ENCODE peak calls at places on chromosome 15, in nine cellular contexts. A is ovary, M is IMR-90, W is adrenal gland, Z is A549, L is Peyer's patch, X is heart left ventricle, I is tibial nerve, Q is body of pancreas. B is an unnamed sample.
A peak's percentile ranks its signal among the peaks of the same experiment; 100 is the strongest.

GRCh38 chr15:70362350-70362749 is 264.6 kb upstream of the TLE3 start:
- DNase-seq in W (no peak), I (no peak), M (no peak), Q (no peak), A (no peak), Z (no peak), L (no peak), X (no peak), B (no peak)

GRCh38 chr15:85646538-85647091 is 148.1 kb downstream of the KLHL25 start:
- DNase-seq in M (peak; percentile 93), Z (no peak), I (no peak), L (no peak), A (no peak), X (no peak), Q (no peak), W (no peak), B (no peak)

GRCh38 chr15:93955197-93955596 is 276.2 kb upstream of the MCTP2 start:
- DNase-seq in W (no peak), M (no peak), Z (no peak), L (no peak), Q (no peak), I (no peak), A (no peak), X (no peak), B (no peak)

GRCh38 chr15:97989330-97989729 is 28.8 kb downstream of the ARRDC4 start:
- DNase-seq in W (no peak), Q (no peak), L (no peak), Z (no peak), X (no peak), I (no peak), A (no peak), M (no peak), B (no peak)

GRCh38 chr15:98943609-98944111 is 63.9 kb downstream of the PGPEP1L start:
- DNase-seq in Z (no peak), M (peak; percentile 65), Q (no peak), L (no peak), A (no peak), I (peak; percentile 25), W (no peak), X (no peak), B (peak; percentile 64)

GRCh38 chr15:45703670-45704328 is 69.0 kb downstream of the SQOR start:
- DNase-seq in X (no peak), A (no peak), M (no peak), I (no peak), L (no peak), Z (no peak), Q (no peak), W (no peak), B (no peak)

GRCh38 chr15:82647045-82647834 is at the start of gene CPEB1:
- DNase-seq in Z (peak; percentile 66), X (peak; percentile 72), I (peak; percentile 22), L (no peak), Q (peak; percentile 43), M (peak; percentile 30), W (peak; percentile 70), A (peak; percentile 86), B (peak; percentile 68)

GRCh38 chr15:39200586-39200985 is 380.3 kb upstream of the THBS1 start:
- DNase-seq in X (no peak), W (no peak), A (no peak), L (no peak), M (no peak), Z (no peak), I (no peak), Q (no peak), B (no peak)

GRCh38 chr15:86044981-86045380 is 34.7 kb upstream of the AGBL1 start:
- DNase-seq in Q (no peak), M (no peak), W (no peak), L (no peak), I (no peak), A (no peak), X (no peak), Z (no peak), B (no peak)

GRCh38 chr15:84880822-84881519 is 3.5 kb upstream of the SLC28A1 start:
- DNase-seq in W (no peak), Z (no peak), M (no peak), X (no peak), I (no peak), L (no peak), Q (no peak), A (no peak), B (no peak)

GRCh38 chr15:76903251-76903681 is 1.9 kb downstream of the SCAPER start:
- DNase-seq in L (no peak), M (peak; percentile 78), X (no peak), Q (no peak), I (no peak), W (no peak), Z (peak; percentile 66), A (no peak), B (no peak)

GRCh38 chr15:76904461-76905012 is 603 bp downstream of the SCAPER start:
- DNase-seq in L (peak; percentile 44), A (peak; percentile 28), Q (peak; percentile 29), M (peak; percentile 16), Z (peak; percentile 49), W (peak; percentile 35), X (no peak), I (peak; percentile 40), B (no peak)

GRCh38 chr15:76905855-76906254 is 715 bp upstream of the SCAPER start:
- DNase-seq in W (no peak), A (peak; percentile 22), Q (no peak), M (no peak), X (no peak), Z (no peak), I (no peak), L (no peak), B (no peak)

GRCh38 chr15:76901965-76902364 is 3.2 kb downstream of the SCAPER start:
- DNase-seq in L (no peak), A (no peak), Z (no peak), Q (no peak), X (no peak), I (no peak), W (no peak), M (no peak), B (no peak)

GRCh38 chr15:76905013-76905839 is at the start of gene SCAPER:
- DNase-seq in M (peak; percentile 82), L (peak; percentile 93), X (peak; percentile 97), Z (peak; percentile 91), A (peak; percentile 93), I (peak; percentile 85), Q (peak; percentile 93), W (peak; percentile 95), B (peak; percentile 93)
- TF ChIP-seq POLR2A in M (peak; percentile 44), L (peak; percentile 48), X (peak; percentile 16), Z (peak; percentile 41), A (peak; percentile 74), I (peak; percentile 62), Q (peak; percentile 50), W (peak; percentile 81), B (peak; percentile 87)

GRCh38 chr15:89860446-89860845 is 33.3 kb downstream of the AP3S2 start:
- DNase-seq in Z (no peak), Q (no peak), I (no peak), A (no peak), L (no peak), W (no peak), X (no peak), M (no peak), B (no peak)

GRCh38 chr15:89858661-89859458 is 34.9 kb downstream of the AP3S2 start:
- DNase-seq in W (no peak), Z (no peak), I (no peak), L (no peak), Q (no peak), A (no peak), M (no peak), X (no peak), B (no peak)

GRCh38 chr15:89860851-89861360 is 32.9 kb downstream of the AP3S2 start:
- DNase-seq in L (no peak), M (no peak), I (no peak), Z (no peak), X (no peak), A (no peak), Q (no peak), W (no peak), B (no peak)

GRCh38 chr15:89864958-89865739 is 28.6 kb downstream of the AP3S2 start:
- DNase-seq in X (no peak), W (no peak), Z (no peak), A (no peak), I (no peak), L (no peak), Q (no peak), M (no peak), B (no peak)

DNA sequence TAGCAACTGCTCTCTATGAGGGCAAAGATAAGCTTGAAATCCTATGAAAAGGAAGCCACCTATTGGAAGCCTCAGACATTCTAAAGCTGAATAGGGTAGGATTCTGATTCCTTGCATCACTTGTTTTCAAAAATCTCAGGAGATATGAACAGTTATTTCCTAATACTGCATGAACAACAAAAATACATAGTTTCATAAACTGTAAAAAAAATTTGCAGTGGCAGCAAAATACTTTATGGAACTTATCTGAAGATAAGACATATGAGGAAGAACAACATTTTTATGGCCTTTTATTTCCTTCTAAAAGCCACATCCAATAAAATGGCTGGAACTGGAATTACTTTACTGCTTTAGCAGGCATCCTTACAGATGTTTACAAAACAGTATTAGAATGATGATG is 29.9 kb downstream of the AP3S2 start:
- DNase-seq in W (no peak), Q (no peak), I (no peak), M (no peak), Z (no peak), X (no peak), L (no peak), A (no peak), B (no peak)
- TF ChIP-seq CTCF in W (no peak), Q (no peak), I (no peak), M (no peak), Z (no peak), X (no peak), L (no peak), A (no peak), B (no peak)

DNA sequence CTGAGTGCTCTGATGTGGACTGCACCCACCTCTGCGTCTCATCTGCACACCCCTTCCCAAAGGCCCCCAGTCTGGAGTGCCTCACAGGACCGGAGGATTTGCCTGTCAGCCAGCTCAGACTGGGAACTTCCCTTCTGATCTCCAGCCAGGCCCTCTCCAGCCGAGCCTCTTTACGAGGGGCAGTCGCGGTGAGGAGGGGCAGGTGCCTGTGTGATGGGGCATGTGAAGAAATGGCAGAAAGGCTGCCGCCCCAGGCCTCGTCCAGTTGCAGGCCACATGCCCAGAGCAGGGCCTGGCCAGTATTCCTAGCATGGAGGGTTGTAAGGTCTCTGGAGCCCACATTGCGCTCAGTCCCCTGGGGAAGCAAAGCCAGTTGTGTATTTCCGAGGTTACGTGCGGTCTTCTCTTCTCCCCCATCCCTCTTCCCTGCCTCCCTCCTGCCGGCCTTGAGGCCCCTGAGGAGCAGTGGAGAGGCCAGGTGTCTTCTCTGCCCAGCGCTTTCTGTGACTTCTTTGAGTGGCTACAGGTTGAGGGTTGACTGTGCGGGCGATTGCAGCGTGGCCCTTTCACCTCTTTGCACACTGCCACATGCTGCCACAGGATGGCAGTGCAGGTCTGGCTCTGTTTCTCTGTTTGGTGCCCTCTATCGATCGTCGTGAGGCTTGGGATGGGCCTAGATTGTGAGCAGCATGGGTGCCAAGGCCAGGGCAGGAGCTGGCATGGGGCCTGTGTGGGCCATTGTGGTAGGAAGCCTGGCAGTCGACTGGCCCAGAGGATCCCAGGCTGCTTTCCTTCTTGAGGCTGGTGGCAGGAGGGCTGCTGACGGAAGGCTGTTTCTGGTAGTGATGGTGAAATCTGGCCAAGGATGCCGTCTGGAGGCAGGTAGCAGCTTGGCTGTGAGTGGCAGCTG is 5.3 kb downstream of the CLK3 start:
- DNase-seq in W (peak; percentile 92), Z (peak; percentile 80), A (no peak), L (peak; percentile 68), Q (peak; percentile 75), M (peak; percentile 64), I (peak; percentile 50), X (no peak), B (peak; percentile 36)
- TF ChIP-seq POLR2A in W (no peak), Z (no peak), A (no peak), L (no peak), Q (no peak), M (no peak), I (no peak), X (no peak), B (no peak)

GRCh38 chr15:65916664-65917406 is 47.5 kb downstream of the RAB11A start:
- DNase-seq in A (peak; percentile 48), W (peak; percentile 52), Q (peak; percentile 49), Z (peak; percentile 76), L (peak; percentile 23), X (no peak), I (peak; percentile 13), M (peak; percentile 74), B (no peak)
- TF ChIP-seq CTCF in A (peak; percentile 75), W (peak; percentile 12), Q (no peak), Z (peak; percentile 69), L (peak; percentile 29), X (peak; percentile 61), I (peak; percentile 44), M (peak; percentile 78), B (peak; percentile 55)